ENCODE peak calls at places on chromosomes 16 and 17, in seven cellular contexts. L, F, C, J, Q, R and X are unnamed samples.

GRCh38 chr17:40558651-40559015 is 6.6 kb downstream of the CCR7 start:
- DNase-seq in L (no peak), F (no peak), C (no peak), J (no peak), Q (no peak), R (no peak), X (no peak)

GRCh38 chr17:27320222-27320560 is 26.3 kb downstream of the WSB1 start:
- DNase-seq in L (no peak), F (no peak), C (no peak), J (no peak), Q (no peak), R (no peak), X (no peak)

GRCh38 chr16:29806641-29807425 is 504 bp downstream of the MAZ start:
- DNase-seq in L (no peak), F (peak), C (no peak), J (peak), Q (no peak), R (peak), X (peak)

GRCh38 chr17:10091051-10091450 is 107.4 kb downstream of the GAS7 start:
- DNase-seq in L (no peak), F (no peak), C (no peak), J (peak), Q (no peak), R (no peak), X (no peak)

GRCh38 chr17:44584498-44584897 is 27.2 kb downstream of the FZD2 start:
- DNase-seq in L (no peak), F (no peak), C (no peak), J (peak), Q (no peak), R (no peak), X (no peak)

GRCh38 chr16:81189100-81189664 is 49.3 kb upstream of the BCO1 start:
- DNase-seq in L (peak), F (no peak), C (no peak), J (no peak), Q (no peak), R (no peak), X (no peak)

GRCh38 chr17:45129940-45130639 is 2.2 kb downstream of the PLCD3 start:
- DNase-seq in L (no peak), F (no peak), C (no peak), J (peak), Q (no peak), R (no peak), X (no peak)

GRCh38 chr17:63984206-63984605 is 11.5 kb upstream of the SCN4A start:
- DNase-seq in L (peak), F (no peak), C (no peak), J (no peak), Q (no peak), R (no peak), X (no peak)

GRCh38 chr16:85524365-85524629 is 88.8 kb upstream of the GSE1 start:
- DNase-seq in L (no peak), F (no peak), C (no peak), J (peak), Q (no peak), R (no peak), X (no peak)

GRCh38 chr17:3870871-3871306 is 22.0 kb downstream of the CAMKK1 start:
- DNase-seq in L (peak), F (no peak), C (no peak), J (no peak), Q (no peak), R (no peak), X (peak)

GRCh38 chr17:65794572-65794971 is 233.1 kb upstream of the AXIN2 start:
- DNase-seq in L (peak), F (peak), C (no peak), J (peak), Q (no peak), R (no peak), X (no peak)

GRCh38 chr17:76796081-76796480 is 58.2 kb downstream of the MFSD11 start:
- DNase-seq in L (no peak), F (no peak), C (no peak), J (no peak), Q (no peak), R (no peak), X (no peak)

GRCh38 chr17:74873874-74874614 is 1.2 kb upstream of the FDXR start:
- DNase-seq in L (no peak), F (peak), C (no peak), J (no peak), Q (no peak), R (no peak), X (no peak)

GRCh38 chr17:78966123-78966813 is 13.5 kb downstream of the LGALS3BP start:
- DNase-seq in L (no peak), F (no peak), C (no peak), J (no peak), Q (no peak), R (no peak), X (no peak)

GRCh38 chr16:22664561-22664997 is 149.4 kb upstream of the HS3ST2 start:
- DNase-seq in L (no peak), F (no peak), C (no peak), J (no peak), Q (no peak), R (no peak), X (no peak)

GRCh38 chr17:35238817-35239216 is 4.1 kb upstream of the SLFN5 start:
- DNase-seq in L (peak), F (no peak), C (no peak), J (no peak), Q (no peak), R (no peak), X (no peak)

GRCh38 chr16:68707341-68708152 is 29.5 kb upstream of the CDH1 start:
- DNase-seq in L (peak), F (peak), C (no peak), J (peak), Q (no peak), R (no peak), X (no peak)

GRCh38 chr17:32777436-32777835 is 99.5 kb downstream of the MYO1D start:
- DNase-seq in L (no peak), F (no peak), C (no peak), J (no peak), Q (no peak), R (no peak), X (no peak)

GRCh38 chr17:7336240-7337175 is at the start of gene ACAP1:
- DNase-seq in L (no peak), F (no peak), C (peak), J (no peak), Q (no peak), R (peak), X (peak)

GRCh38 chr17:36221187-36221586 is 10.3 kb downstream of the CCL4L2 start:
- DNase-seq in L (no peak), F (no peak), C (no peak), J (no peak), Q (no peak), R (no peak), X (no peak)

GRCh38 chr17:27545562-27546229 is 85.3 kb upstream of the LGALS9 start:
- DNase-seq in L (peak), F (no peak), C (no peak), J (no peak), Q (no peak), R (no peak), X (no peak)

GRCh38 chr17:20852541-20853370 is 190.1 kb downstream of the USP22 start:
- DNase-seq in L (peak), F (no peak), C (no peak), J (peak), Q (no peak), R (no peak), X (no peak)

GRCh38 chr16:11398851-11399250 is 53.6 kb downstream of the RMI2 start:
- DNase-seq in L (no peak), F (no peak), C (no peak), J (no peak), Q (no peak), R (no peak), X (no peak)

GRCh38 chr17:4365103-4365627 is 1.3 kb downstream of the UBE2G1 start:
- DNase-seq in L (peak), F (peak), C (peak), J (peak), Q (peak), R (peak), X (peak)

GRCh38 chr17:4219241-4219640 is 44.5 kb downstream of the ANKFY1 start:
- DNase-seq in L (no peak), F (no peak), C (no peak), J (no peak), Q (no peak), R (no peak), X (no peak)